ENCODE peak calls at places on chromosome 17, in eight cellular contexts. One of them, this sample, is unnamed.

GRCh38 chr17:64413505-64413904 is 22.8 kb upstream of the PECAM1 start:
- DNase-seq in GM23248: no peak
- DNase-seq in tibial artery: no peak
- DNase-seq in nephron progenitor cell: no peak
- DNase-seq in CD8-positive, alpha-beta memory T cell: no peak
- DNase-seq in neural crest cell: no peak
- DNase-seq in NCI-H1417: peak
- DNase-seq in ELR: no peak
- DNase-seq in this sample: no peak

GRCh38 chr17:17398928-17399926 is 77.6 kb upstream of the MED9 start:
- DNase-seq in GM23248: peak
- DNase-seq in tibial artery: no peak
- DNase-seq in nephron progenitor cell: no peak
- DNase-seq in CD8-positive, alpha-beta memory T cell: no peak
- DNase-seq in neural crest cell: no peak
- DNase-seq in NCI-H1417: no peak
- DNase-seq in ELR: no peak
- DNase-seq in this sample: no peak

GRCh38 chr17:55770220-55770870 is 19.5 kb downstream of the PCTP start:
- DNase-seq in GM23248: peak
- DNase-seq in tibial artery: no peak
- DNase-seq in nephron progenitor cell: peak
- DNase-seq in CD8-positive, alpha-beta memory T cell: no peak
- DNase-seq in neural crest cell: no peak
- DNase-seq in NCI-H1417: peak
- DNase-seq in ELR: peak
- DNase-seq in this sample: no peak

GRCh38 chr17:16814439-16814838 is 124.4 kb downstream of the CCDC144A start:
- DNase-seq in GM23248: no peak
- DNase-seq in tibial artery: no peak
- DNase-seq in nephron progenitor cell: no peak
- DNase-seq in CD8-positive, alpha-beta memory T cell: no peak
- DNase-seq in neural crest cell: no peak
- DNase-seq in NCI-H1417: no peak
- DNase-seq in ELR: no peak
- DNase-seq in this sample: no peak

GRCh38 chr17:51319186-51319585 is 58.8 kb downstream of the UTP18 start:
- DNase-seq in GM23248: no peak
- DNase-seq in tibial artery: no peak
- DNase-seq in nephron progenitor cell: no peak
- DNase-seq in CD8-positive, alpha-beta memory T cell: no peak
- DNase-seq in neural crest cell: no peak
- DNase-seq in NCI-H1417: no peak
- DNase-seq in ELR: no peak
- DNase-seq in this sample: no peak

GRCh38 chr17:30199600-30199999 is 35.9 kb downstream of the SLC6A4 start:
- DNase-seq in GM23248: peak
- DNase-seq in tibial artery: no peak
- DNase-seq in nephron progenitor cell: no peak
- DNase-seq in CD8-positive, alpha-beta memory T cell: no peak
- DNase-seq in neural crest cell: no peak
- DNase-seq in NCI-H1417: no peak
- DNase-seq in ELR: peak
- DNase-seq in this sample: no peak

GRCh38 chr17:29625037-29625750 is 2.5 kb upstream of the CORO6 start:
- DNase-seq in GM23248: peak
- DNase-seq in tibial artery: no peak
- DNase-seq in nephron progenitor cell: no peak
- DNase-seq in CD8-positive, alpha-beta memory T cell: no peak
- DNase-seq in neural crest cell: no peak
- DNase-seq in NCI-H1417: no peak
- DNase-seq in ELR: peak
- DNase-seq in this sample: no peak

GRCh38 chr17:74960739-74961342 is 11.7 kb downstream of the HID1 start:
- DNase-seq in GM23248: peak
- DNase-seq in tibial artery: no peak
- DNase-seq in nephron progenitor cell: peak
- DNase-seq in CD8-positive, alpha-beta memory T cell: peak
- DNase-seq in neural crest cell: peak
- DNase-seq in NCI-H1417: no peak
- DNase-seq in ELR: peak
- DNase-seq in this sample: no peak

GRCh38 chr17:74738051-74738996 is 1.3 kb downstream of the RAB37 start:
- DNase-seq in GM23248: no peak
- DNase-seq in tibial artery: no peak
- DNase-seq in nephron progenitor cell: no peak
- DNase-seq in CD8-positive, alpha-beta memory T cell: peak
- DNase-seq in neural crest cell: no peak
- DNase-seq in NCI-H1417: no peak
- DNase-seq in ELR: no peak
- DNase-seq in this sample: no peak

GRCh38 chr17:76911299-76912007 is 43.2 kb downstream of the MGAT5B start:
- DNase-seq in GM23248: no peak
- DNase-seq in tibial artery: no peak
- DNase-seq in nephron progenitor cell: no peak
- DNase-seq in CD8-positive, alpha-beta memory T cell: no peak
- DNase-seq in neural crest cell: no peak
- DNase-seq in NCI-H1417: no peak
- DNase-seq in ELR: no peak
- DNase-seq in this sample: no peak

GRCh38 chr17:62165378-62165722 is 100.3 kb upstream of the MED13 start:
- DNase-seq in GM23248: no peak
- DNase-seq in tibial artery: no peak
- DNase-seq in nephron progenitor cell: no peak
- DNase-seq in CD8-positive, alpha-beta memory T cell: no peak
- DNase-seq in neural crest cell: no peak
- DNase-seq in NCI-H1417: no peak
- DNase-seq in ELR: no peak
- DNase-seq in this sample: no peak

GRCh38 chr17:73743802-73744201 is 99.6 kb upstream of the SDK2 start:
- DNase-seq in GM23248: no peak
- DNase-seq in tibial artery: no peak
- DNase-seq in nephron progenitor cell: no peak
- DNase-seq in CD8-positive, alpha-beta memory T cell: no peak
- DNase-seq in neural crest cell: no peak
- DNase-seq in NCI-H1417: no peak
- DNase-seq in ELR: no peak
- DNase-seq in this sample: no peak

GRCh38 chr17:80945736-80946135 is 45.9 kb upstream of the CHMP6 start:
- DNase-seq in GM23248: no peak
- DNase-seq in tibial artery: peak
- DNase-seq in nephron progenitor cell: no peak
- DNase-seq in CD8-positive, alpha-beta memory T cell: no peak
- DNase-seq in neural crest cell: no peak
- DNase-seq in NCI-H1417: no peak
- DNase-seq in ELR: no peak
- DNase-seq in this sample: no peak

GRCh38 chr17:39800540-39800939 is 62.8 kb downstream of the GRB7 start:
- DNase-seq in GM23248: no peak
- DNase-seq in tibial artery: no peak
- DNase-seq in nephron progenitor cell: no peak
- DNase-seq in CD8-positive, alpha-beta memory T cell: peak
- DNase-seq in neural crest cell: no peak
- DNase-seq in NCI-H1417: peak
- DNase-seq in ELR: no peak
- DNase-seq in this sample: no peak

This sample was measured in heart right ventricle.